ENCODE peak calls at places on chromosomes 5 and 9, in ten cellular contexts. Q is heart right ventricle, I is choroid plexus epithelial cell, V is GM12878, P is thoracic aorta, G is fibroblast of mammary gland, W is sigmoid colon, T is uterus, H is epithelial cell of esophagus, J is AG04449. N is an unnamed sample.

GRCh38 chr9:24552526-24552925 is 6.8 kb upstream of the IZUMO3 start:
- DNase-seq in Q (no peak), W (no peak), V (no peak), P (no peak), J (no peak), I (no peak), G (no peak), H (no peak), T (no peak), N (no peak)

GRCh38 chr9:121881920-121882500 is 211.1 kb downstream of the TTLL11 start:
- DNase-seq in J (no peak), T (no peak), W (no peak), V (no peak), Q (no peak), G (no peak), P (no peak), I (no peak), H (no peak), N (no peak)

GRCh38 chr5:112551437-112552018 is 132.5 kb upstream of the EPB41L4A start:
- DNase-seq in G (peak; percentile 73), T (peak; percentile 52), H (peak; percentile 73), J (peak; percentile 10), V (no peak), Q (no peak), I (peak; percentile 87), W (no peak), P (no peak), N (peak; percentile 21)

GRCh38 chr9:34572092-34572491 is 17.4 kb downstream of the CNTFR start:
- DNase-seq in W (no peak), P (no peak), T (no peak), I (no peak), J (no peak), G (no peak), H (no peak), V (no peak), Q (peak; percentile 6), N (no peak)

GRCh38 chr5:85576666-85577065 is 1041.1 kb upstream of the COX7C start:
- DNase-seq in W (no peak), G (no peak), Q (no peak), I (no peak), V (no peak), T (no peak), P (no peak), J (no peak), H (peak; percentile 6), N (no peak)

GRCh38 chr9:96008502-96009222 is 133.2 kb downstream of the ERCC6L2 start:
- DNase-seq in V (no peak), T (no peak), J (no peak), P (no peak), Q (no peak), H (peak; percentile 59), I (peak; percentile 49), G (peak; percentile 50), W (no peak), N (no peak)

GRCh38 chr5:154385236-154385512 is 60.6 kb upstream of the SAP30L start:
- DNase-seq in J (no peak), T (no peak), H (no peak), I (no peak), P (no peak), G (no peak), V (no peak), Q (no peak), W (no peak), N (no peak)

GRCh38 chr5:159003045-159004030 is 96.4 kb downstream of the EBF1 start:
- DNase-seq in G (peak; percentile 89), W (no peak), T (no peak), P (no peak), J (peak; percentile 17), I (peak; percentile 69), Q (no peak), H (peak; percentile 76), V (no peak), N (no peak)

GRCh38 chr9:126527109-126527825 is 86.5 kb upstream of the LMX1B start:
- DNase-seq in G (no peak), J (no peak), V (no peak), P (no peak), I (no peak), W (peak; percentile 47), H (no peak), Q (no peak), T (no peak), N (no peak)

GRCh38 chr5:92548351-92548750 is 1032.7 kb downstream of the NR2F1-AS1 start:
- DNase-seq in H (no peak), W (no peak), I (peak; percentile 67), G (peak; percentile 76), T (no peak), P (no peak), J (no peak), V (no peak), Q (no peak), N (no peak)

GRCh38 chr5:92552206-92553160 is 1028.5 kb downstream of the NR2F1-AS1 start:
- DNase-seq in J (peak; percentile 99), W (no peak), H (peak; percentile 92), V (no peak), I (peak; percentile 100), T (no peak), P (no peak), Q (no peak), G (peak; percentile 99), N (no peak)

GRCh38 chr5:92554447-92555085 is 1026.5 kb downstream of the NR2F1-AS1 start:
- DNase-seq in W (no peak), Q (no peak), V (no peak), I (peak; percentile 46), T (no peak), P (no peak), J (no peak), G (no peak), H (no peak), N (no peak)

GRCh38 chr5:92556747-92557146 is 1024.3 kb downstream of the NR2F1-AS1 start:
- DNase-seq in Q (no peak), I (no peak), J (no peak), V (no peak), T (no peak), W (no peak), P (no peak), G (no peak), H (no peak), N (no peak)

GRCh38 chr5:92553326-92553725 is 1027.7 kb downstream of the NR2F1-AS1 start:
- DNase-seq in P (no peak), V (no peak), Q (no peak), H (no peak), W (no peak), G (no peak), J (no peak), T (no peak), I (peak; percentile 31), N (no peak)
- H3K4me3 ChIP-seq in P (no peak overlapping the region), V (no peak overlapping the region), Q (no peak overlapping the region), H (no peak overlapping the region), W (no peak overlapping the region), G (no peak overlapping the region), J (no peak overlapping the region), T (no peak overlapping the region), I (no peak overlapping the region), N (no peak overlapping the region)

DNA sequence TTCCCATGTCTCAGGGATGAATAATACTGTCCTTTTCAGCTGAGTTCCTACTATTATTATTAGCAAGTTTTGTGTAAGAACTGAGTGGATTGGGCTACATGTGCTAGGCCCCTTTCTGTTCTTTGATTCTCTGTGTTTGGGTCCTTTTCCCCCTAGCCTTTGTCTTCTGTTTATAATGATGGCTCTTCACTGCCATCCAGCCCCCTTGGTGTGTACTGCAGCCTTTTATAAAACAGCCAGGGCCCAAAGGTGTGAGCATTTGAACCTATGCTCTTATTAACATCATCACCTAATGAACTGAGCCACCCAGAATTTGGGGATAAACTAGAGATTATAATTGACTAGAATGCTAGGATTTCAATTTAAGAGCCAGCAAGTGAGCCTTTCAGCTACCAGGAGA is 52.6 kb downstream of the PLAC8L1 start:
- DNase-seq in Q (no peak), H (no peak), P (no peak), T (no peak), I (peak; percentile 26), J (no peak), W (no peak), G (no peak), V (no peak), N (no peak)
- TF ChIP-seq CTCF in Q (peak; percentile 24), H (peak; percentile 47), P (no peak), T (no peak), I (peak; percentile 65), J (peak; percentile 15), W (no peak), G (peak; percentile 14), V (peak; percentile 39), N (peak; percentile 33)

DNA sequence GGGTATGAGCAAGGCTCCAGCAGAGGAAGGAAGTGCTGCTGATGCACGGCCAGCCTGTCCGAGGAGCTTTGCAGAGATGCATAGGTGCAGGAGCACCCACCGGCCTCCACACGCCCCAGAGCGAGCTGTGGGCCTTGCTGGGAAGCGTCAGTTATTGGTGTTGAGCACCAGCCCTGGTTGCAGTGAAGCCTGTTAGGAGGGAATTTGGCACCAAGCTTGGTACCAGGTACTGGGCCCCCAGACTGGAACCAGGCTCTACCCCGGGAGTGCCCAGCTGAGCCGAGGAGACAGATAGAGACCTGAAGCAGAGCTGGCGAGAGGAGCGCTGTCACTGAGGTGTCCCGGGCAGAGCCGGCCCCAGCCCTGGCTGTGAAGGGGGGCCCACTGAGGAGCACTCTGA is 5.2 kb downstream of the TCF7 start:
- DNase-seq in I (no peak), H (no peak), J (no peak), V (no peak), Q (no peak), P (no peak), W (no peak), G (no peak), T (no peak), N (no peak)
- H3K4me3 ChIP-seq in I (no peak overlapping the region), H (no peak overlapping the region), J (no peak overlapping the region), V (no peak overlapping the region), Q (no peak overlapping the region), P (no peak overlapping the region), W (no peak overlapping the region), G (no peak overlapping the region), T (no peak overlapping the region), N (no peak overlapping the region)

GRCh38 chr5:109819878-109820277 is 130.2 kb downstream of the MAN2A1 start:
- DNase-seq in V (no peak), T (no peak), G (no peak), I (no peak), H (no peak), J (no peak), Q (no peak), W (no peak), P (no peak), N (no peak)
- TF ChIP-seq CTCF in V (no peak), T (no peak), G (no peak), I (peak; percentile 8), H (no peak), J (no peak), Q (no peak), W (no peak), P (no peak), N (no peak)